ENCODE peak calls at places on chromosomes 11 and 22, in four cellular contexts. M is T-helper 2 cell, P is memory B cell, B is NCI-H187. F is an unnamed sample.

GRCh38 chr11:58917159-58917765 is 22.0 kb upstream of the GLYATL1 start:
- DNase-seq in M (no peak), P (no peak), B (no peak), F (no peak)

GRCh38 chr11:118618991-118619375 is 11.6 kb downstream of the PHLDB1 start:
- DNase-seq in P (no peak), M (no peak), B (no peak), F (no peak)

GRCh38 chr11:6315811-6316425 is 4.4 kb downstream of the CAVIN3 start:
- DNase-seq in B (peak; percentile 1), M (no peak), P (peak; percentile 5), F (no peak)

GRCh38 chr11:3016861-3017260 is 24.7 kb upstream of the NAP1L4 start:
- DNase-seq in P (no peak), M (no peak), B (no peak), F (no peak)

GRCh38 chr22:40044870-40045834 is 50.4 kb downstream of the FAM83F start:
- DNase-seq in P (peak; percentile 61), B (no peak), M (peak; percentile 56), F (peak; percentile 74)

GRCh38 chr11:83801799-83802198 is 515.6 kb upstream of the CCDC90B start:
- DNase-seq in B (no peak), P (no peak), M (no peak), F (no peak)

GRCh38 chr11:8806974-8807373 is 104.0 kb upstream of the AKIP1 start:
- DNase-seq in B (no peak), M (no peak), P (no peak), F (no peak)

GRCh38 chr11:65125197-65126056 is 3.3 kb downstream of the MRPL49 start:
- DNase-seq in M (no peak), P (no peak), B (no peak), F (no peak)

GRCh38 chr11:6319001-6319878 is 1.1 kb downstream of the CAVIN3 start:
- DNase-seq in M (no peak), P (no peak), B (no peak), F (no peak)

GRCh38 chr22:31945971-31946680 is 1.8 kb downstream of the YWHAH start:
- DNase-seq in B (no peak), P (no peak), M (no peak), F (no peak)

GRCh38 chr11:12243511-12243910 is 133.1 kb downstream of the MICAL2 start:
- DNase-seq in M (no peak), P (no peak), B (peak; percentile 43), F (no peak)

GRCh38 chr22:21963286-21963685 is 10.6 kb upstream of the PPM1F start:
- DNase-seq in B (no peak), M (no peak), P (no peak), F (no peak)

GRCh38 chr11:132838621-132839020 is 693.7 kb downstream of the OPCML start:
- DNase-seq in B (no peak), M (no peak), P (no peak), F (no peak)

GRCh38 chr11:60428517-60428916 is 855 bp upstream of the MS4A5 start:
- DNase-seq in P (no peak), M (no peak), B (no peak), F (no peak)

GRCh38 chr22:46003271-46004091 is 26.5 kb upstream of the WNT7B start:
- DNase-seq in P (no peak), M (no peak), B (no peak), F (no peak)

GRCh38 chr22:30290679-30291333 is 1.5 kb upstream of the CASTOR1 start:
- DNase-seq in M (no peak), P (no peak), B (no peak), F (no peak)

F was measured in T-cell.